ENCODE peak calls at places on chromosomes 12 and 14, in eight cellular contexts. U is sigmoid colon, E is HFF-Myc, Q is Calu3, N is GM13977, C is cardiac fibroblast, K is heart right ventricle, H is Peyer's patch. R is an unnamed sample.

GRCh38 chr14:40122978-40123648 is 690.9 kb upstream of the FBXO33 start:
- DNase-seq in H (no peak), Q (no peak), C (no peak), E (no peak), K (no peak), U (no peak), N (no peak), R (no peak)

GRCh38 chr14:88746042-88746441 is 46.7 kb downstream of the EML5 start:
- DNase-seq in E (no peak), Q (no peak), N (no peak), U (no peak), K (no peak), C (peak; percentile 5), H (no peak), R (no peak)

GRCh38 chr14:78448483-78449094 is 278.4 kb downstream of the NRXN3 start:
- DNase-seq in C (peak; percentile 10), U (no peak), H (peak; percentile 54), Q (peak; percentile 68), K (no peak), N (peak; percentile 59), E (peak; percentile 6), R (no peak)

GRCh38 chr14:64213853-64214570 is 80.2 kb downstream of the ESR2 start:
- DNase-seq in Q (no peak), C (no peak), E (no peak), U (no peak), K (no peak), N (no peak), H (no peak), R (no peak)

GRCh38 chr14:79018846-79019245 is 848.7 kb downstream of the NRXN3 start:
- DNase-seq in E (no peak), U (no peak), H (no peak), K (no peak), Q (no peak), C (peak; percentile 24), N (no peak), R (no peak)

GRCh38 chr12:10873374-10873773 is 10.7 kb downstream of the PRH1 start:
- DNase-seq in C (peak; percentile 80), N (no peak), Q (no peak), U (no peak), E (no peak), H (no peak), K (no peak), R (no peak)

GRCh38 chr14:37650356-37651037 is 55.1 kb downstream of the TTC6 start:
- DNase-seq in Q (no peak), H (no peak), C (no peak), K (no peak), E (no peak), U (no peak), N (no peak), R (no peak)

GRCh38 chr12:48193623-48194022 is 9.5 kb downstream of the OR10AD1 start:
- DNase-seq in E (no peak), N (no peak), Q (no peak), H (no peak), C (no peak), K (no peak), U (no peak), R (no peak)

GRCh38 chr14:95979339-95980042 is 59.7 kb upstream of the C14orf132 start:
- DNase-seq in H (no peak), Q (no peak), N (no peak), E (no peak), K (no peak), C (no peak), U (no peak), R (no peak)

GRCh38 chr14:96066976-96067375 is 27.8 kb downstream of the C14orf132 start:
- DNase-seq in Q (no peak), N (no peak), C (no peak), H (peak; percentile 19), E (no peak), U (no peak), K (no peak), R (peak; percentile 41)

GRCh38 chr14:50068496-50068895 is 47.9 kb downstream of the VCPKMT start:
- DNase-seq in C (no peak), E (no peak), H (no peak), U (no peak), N (no peak), Q (no peak), K (no peak), R (peak; percentile 56)

GRCh38 chr14:57533214-57533613 is 39.6 kb upstream of the CCDC198 start:
- DNase-seq in N (peak; percentile 6), H (no peak), Q (peak; percentile 28), E (no peak), C (peak; percentile 14), U (no peak), K (no peak), R (no peak)

GRCh38 chr14:96065661-96066459 is 26.7 kb downstream of the C14orf132 start:
- DNase-seq in E (no peak), K (no peak), C (no peak), Q (no peak), U (no peak), H (no peak), N (no peak), R (peak; percentile 38)

GRCh38 chr12:86683568-86683991 is 427.4 kb upstream of the MGAT4C start:
- DNase-seq in Q (no peak), N (no peak), H (no peak), E (peak; percentile 1), K (no peak), U (no peak), C (peak; percentile 47), R (no peak)

GRCh38 chr14:61145903-61146411 is 135.2 kb downstream of the TMEM30B start:
- DNase-seq in E (peak; percentile 90), H (no peak), K (no peak), N (no peak), Q (no peak), C (peak; percentile 73), U (no peak), R (no peak)

GRCh38 chr14:96260341-96260821 is 4.4 kb downstream of the BDKRB1 start:
- DNase-seq in H (no peak), K (no peak), E (no peak), N (no peak), C (peak; percentile 93), U (peak; percentile 55), Q (no peak), R (no peak)

GRCh38 chr12:45585522-45586230 is 143.8 kb upstream of the ARID2 start:
- DNase-seq in N (no peak), H (no peak), Q (no peak), C (no peak), K (no peak), U (peak; percentile 62), E (no peak), R (no peak)

GRCh38 chr12:116204169-116204568 is 73.3 kb downstream of the MED13L start:
- DNase-seq in H (no peak), Q (no peak), E (no peak), U (no peak), C (no peak), N (no peak), K (no peak), R (no peak)

GRCh38 chr12:116201359-116201758 is 76.1 kb downstream of the MED13L start:
- DNase-seq in K (no peak), Q (no peak), H (no peak), U (no peak), E (no peak), C (no peak), N (no peak), R (no peak)

GRCh38 chr12:116202433-116202832 is 75.1 kb downstream of the MED13L start:
- DNase-seq in N (no peak), E (no peak), Q (no peak), H (no peak), U (no peak), K (no peak), C (no peak), R (no peak)

GRCh38 chr12:116201908-116202307 is 75.6 kb downstream of the MED13L start:
- DNase-seq in C (no peak), E (no peak), N (no peak), Q (no peak), U (no peak), H (no peak), K (no peak), R (no peak)

DNA sequence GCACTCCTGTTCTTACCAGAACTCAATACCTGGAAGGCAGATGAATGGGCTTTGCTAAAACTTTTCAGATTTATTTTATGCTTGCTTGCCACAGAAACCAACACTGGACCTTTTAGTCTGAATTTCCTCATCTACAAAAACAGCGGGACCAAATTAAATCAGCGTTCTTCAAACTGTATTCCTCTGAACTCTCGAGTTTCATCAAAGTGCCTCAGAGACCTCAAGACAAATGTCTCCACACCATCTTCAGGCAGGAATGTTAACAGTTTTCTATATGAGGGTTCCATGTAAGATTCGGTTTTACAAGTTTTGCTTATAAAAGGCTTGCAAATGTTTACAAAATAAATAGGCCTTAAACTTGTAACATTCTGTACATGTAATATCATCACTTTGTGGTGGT is 74.6 kb downstream of the MED13L start:
- DNase-seq in K (no peak), Q (no peak), N (no peak), C (no peak), U (no peak), H (no peak), E (peak; percentile 25), R (no peak)
- TF ChIP-seq CTCF in K (no peak), Q (no peak), N (no peak), C (no peak), U (no peak), H (no peak), E (peak; percentile 24), R (no peak)

DNA sequence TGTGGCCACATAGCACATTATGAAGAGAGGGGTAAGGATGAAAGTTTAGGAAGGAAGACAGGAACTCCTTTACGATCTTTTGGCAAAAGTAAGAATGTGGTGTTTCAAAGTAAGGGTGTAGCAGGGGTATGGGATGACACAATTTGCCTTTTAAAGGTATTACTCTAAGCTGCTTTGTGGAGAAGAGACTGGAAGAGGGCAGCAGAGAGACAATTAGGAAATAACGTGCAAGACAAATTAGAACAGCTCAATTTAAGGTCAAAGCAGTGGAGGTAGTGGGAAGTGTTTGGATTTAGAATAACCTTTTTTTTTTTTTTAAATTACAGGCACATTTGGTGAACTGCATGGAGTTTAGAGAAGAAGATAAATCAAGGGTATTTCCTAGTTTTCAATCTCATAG is 342.6 kb downstream of the NOVA1 start:
- DNase-seq in K (no peak), N (no peak), E (no peak), Q (no peak), H (no peak), U (no peak), C (peak; percentile 72), R (no peak)
- TF ChIP-seq CTCF in K (no peak), N (no peak), E (no peak), Q (no peak), H (no peak), U (peak; percentile 41), C (peak; percentile 37), R (no peak)

GRCh38 chr14:23566782-23567185 is 807 bp downstream of the AP1G2 start:
- DNase-seq in E (no peak), U (no peak), N (no peak), H (no peak), K (no peak), C (peak; percentile 36), Q (peak; percentile 48), R (no peak)
- TF ChIP-seq CTCF in E (no peak), U (no peak), N (peak; percentile 14), H (no peak), K (no peak), C (peak; percentile 29), Q (no peak), R (no peak)

DNA sequence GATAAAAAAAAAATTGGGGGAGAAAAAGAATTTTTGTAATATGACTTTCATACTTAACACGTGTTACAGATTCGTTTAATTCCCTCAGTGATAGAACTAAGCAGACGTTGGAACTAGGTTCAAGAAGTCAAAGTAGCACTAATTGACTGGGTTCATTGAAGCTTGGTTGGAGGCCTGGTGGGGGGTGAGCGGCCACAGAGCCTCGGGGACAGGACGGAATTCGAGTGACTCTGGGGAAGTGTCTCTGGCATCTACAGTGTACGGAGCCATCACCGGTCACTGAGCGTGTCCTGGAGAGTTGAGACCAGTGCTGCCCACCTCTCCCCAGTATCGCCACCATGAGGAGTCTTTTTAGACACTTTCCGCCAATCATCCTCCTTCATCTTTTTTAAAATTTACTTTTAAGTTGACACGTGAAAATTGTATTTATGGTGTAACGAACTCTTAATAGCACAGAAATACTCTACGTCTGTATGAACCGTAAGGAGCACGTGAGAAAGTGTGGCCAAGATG is 1.3 kb downstream of the ZFYVE21 start:
- DNase-seq in N (no peak), K (no peak), H (no peak), E (no peak), Q (no peak), U (no peak), C (no peak), R (no peak)
- TF ChIP-seq CTCF in N (no peak), K (no peak), H (no peak), E (no peak), Q (no peak), U (no peak), C (no peak), R (no peak)